ENCODE peak calls at places on chromosomes 1 and 21, in eight cellular contexts. N is neural progenitor cell; D is CD8-positive, alpha-beta T cell; T is left lung; J is lower lobe of right lung; U is dorsolateral prefrontal cortex; X is sigmoid colon; Q is prostate gland. P is an unnamed sample.

GRCh38 chr1:19645544-19646252 is 1.6 kb downstream of the NBL1 start:
- DNase-seq in X (no peak), U (no peak), J (no peak), N (peak; percentile 36), Q (no peak), D (no peak), T (no peak), P (peak; percentile 44)

GRCh38 chr1:40736085-40736531 is 44.6 kb downstream of the NFYC start:
- DNase-seq in U (no peak), T (no peak), X (no peak), D (no peak), N (peak; percentile 34), Q (no peak), J (no peak), P (peak; percentile 65)

GRCh38 chr1:18908911-18909771 is 6.8 kb upstream of the ALDH4A1 start:
- DNase-seq in U (no peak), N (no peak), D (no peak), Q (no peak), X (no peak), T (no peak), J (no peak), P (no peak)

GRCh38 chr1:93605812-93606512 is 75.7 kb downstream of the BCAR3 start:
- DNase-seq in T (no peak), X (peak; percentile 61), D (no peak), J (no peak), Q (peak; percentile 40), N (no peak), U (no peak), P (peak; percentile 92)

GRCh38 chr21:34971656-34972055 is 77.4 kb downstream of the RUNX1 start:
- DNase-seq in U (no peak), N (no peak), X (no peak), J (no peak), D (no peak), Q (no peak), T (no peak), P (peak; percentile 71)

GRCh38 chr21:33308586-33309490 is 15.9 kb upstream of the IFNAR1 start:
- DNase-seq in D (no peak), X (no peak), Q (peak; percentile 2), N (no peak), J (no peak), U (no peak), T (no peak), P (peak; percentile 72)

GRCh38 chr1:151535326-151536271 is 4.5 kb upstream of the TUFT1 start:
- DNase-seq in J (no peak), D (no peak), N (no peak), X (no peak), Q (no peak), U (no peak), T (no peak), P (no peak)

GRCh38 chr21:27532081-27532480 is 565.2 kb upstream of the ADAMTS5 start:
- DNase-seq in D (no peak), X (no peak), J (no peak), U (no peak), N (no peak), T (no peak), Q (no peak), P (no peak)

GRCh38 chr1:55164906-55165305 is 50.3 kb downstream of the USP24 start:
- DNase-seq in D (no peak), T (no peak), U (no peak), Q (no peak), N (no peak), J (no peak), X (no peak), P (no peak)

GRCh38 chr1:47507921-47508894 is 70.4 kb downstream of the FOXD2 start:
- DNase-seq in U (no peak), D (no peak), T (peak; percentile 79), Q (peak; percentile 27), X (no peak), N (peak; percentile 69), J (peak; percentile 56), P (no peak)

GRCh38 chr1:228289239-228289849 is 81.5 kb downstream of the OBSCN start:
- DNase-seq in J (peak; percentile 34), D (no peak), Q (no peak), U (no peak), X (peak; percentile 53), T (peak; percentile 48), N (no peak), P (no peak)

GRCh38 chr1:184210048-184210447 is 158.5 kb downstream of the TSEN15 start:
- DNase-seq in Q (no peak), N (no peak), X (peak; percentile 68), D (no peak), U (no peak), T (no peak), J (no peak), P (peak; percentile 96)

GRCh38 chr1:180728472-180729106 is 96.8 kb downstream of the XPR1 start:
- DNase-seq in T (no peak), U (no peak), X (no peak), J (no peak), Q (no peak), N (no peak), D (no peak), P (no peak)

GRCh38 chr1:180935326-180936109 is 22.8 kb downstream of the KIAA1614 start:
- DNase-seq in Q (no peak), U (no peak), J (no peak), X (no peak), N (peak; percentile 39), D (no peak), T (peak; percentile 78), P (no peak)

GRCh38 chr21:41399401-41399800 is 26.6 kb upstream of the MX1 start:
- DNase-seq in N (no peak), D (no peak), U (no peak), Q (no peak), T (no peak), J (no peak), X (no peak), P (no peak)

GRCh38 chr1:102970496-102971078 is 137.7 kb downstream of the COL11A1 start:
- DNase-seq in N (peak; percentile 86), U (no peak), D (no peak), X (no peak), Q (no peak), T (peak; percentile 13), J (no peak), P (peak; percentile 67)

GRCh38 chr1:89566761-89567174 is 42.1 kb downstream of the LRRC8B start:
- DNase-seq in T (peak; percentile 81), N (peak; percentile 68), U (peak; percentile 72), D (no peak), J (peak; percentile 66), X (peak; percentile 66), Q (no peak), P (no peak)

GRCh38 chr1:89609781-89610456 is 23.0 kb upstream of the LRRC8C start:
- DNase-seq in X (no peak), D (no peak), U (peak; percentile 54), J (no peak), T (peak; percentile 68), Q (no peak), N (no peak), P (no peak)

GRCh38 chr1:222073307-222073995 is 331.6 kb upstream of the DUSP10 start:
- DNase-seq in U (no peak), N (no peak), J (no peak), T (no peak), D (no peak), X (no peak), Q (no peak), P (peak; percentile 90)

GRCh38 chr1:234746798-234747196 is 136.8 kb upstream of the IRF2BP2 start:
- DNase-seq in T (no peak), Q (no peak), X (no peak), J (no peak), N (no peak), U (no peak), D (no peak), P (no peak)

GRCh38 chr1:234745844-234746797 is 136.1 kb upstream of the IRF2BP2 start:
- DNase-seq in T (no peak), U (no peak), X (no peak), J (no peak), N (peak; percentile 60), Q (no peak), D (no peak), P (peak; percentile 27)

GRCh38 chr1:234748066-234748465 is 138.1 kb upstream of the IRF2BP2 start:
- DNase-seq in U (no peak), D (no peak), Q (no peak), J (no peak), N (no peak), X (no peak), T (no peak), P (no peak)

GRCh38 chr1:234748713-234749112 is 138.7 kb upstream of the IRF2BP2 start:
- DNase-seq in U (no peak), N (no peak), D (no peak), J (no peak), X (no peak), T (no peak), Q (no peak), P (no peak)

GRCh38 chr1:234743866-234744581 is 134.0 kb upstream of the IRF2BP2 start:
- DNase-seq in N (peak; percentile 90), U (no peak), J (no peak), X (no peak), T (no peak), Q (no peak), D (no peak), P (no peak)
- H3K4me3 ChIP-seq in N (peak overlapping the region; percentile 22), U (peak overlapping the region; percentile 12), J (no peak overlapping the region), X (no peak overlapping the region), T (no peak overlapping the region), Q (no peak overlapping the region), D (no peak overlapping the region), P (peak overlapping the region; percentile 15)

GRCh38 chr1:233518344-233518743 is 95.6 kb upstream of the KCNK1 start:
- DNase-seq in N (peak; percentile 59), X (no peak), J (no peak), T (no peak), Q (no peak), D (no peak), U (no peak), P (peak; percentile 1)
- TF ChIP-seq CTCF in N (peak; percentile 77), X (peak; percentile 12), J (peak; percentile 44), T (no peak), Q (peak; percentile 38), D (no peak), U (peak; percentile 68), P (peak; percentile 44)

GRCh38 chr1:116167625-116168276 is 56.6 kb downstream of the MAB21L3 start:
- DNase-seq in X (no peak), D (no peak), N (peak; percentile 39), U (no peak), J (no peak), Q (no peak), T (peak; percentile 80), P (peak; percentile 12)
- H3K4me3 ChIP-seq in X (peak overlapping the region; percentile 54), D (peak overlapping the region; percentile 88), N (peak overlapping the region; percentile 70), U (peak overlapping the region; percentile 66), J (peak overlapping the region; percentile 63), Q (peak overlapping the region; percentile 47), T (peak overlapping the region; percentile 47), P (peak overlapping the region; percentile 60)

GRCh38 chr1:25836695-25837094 is 16.9 kb downstream of the MTFR1L start:
- DNase-seq in X (no peak), D (no peak), J (no peak), U (no peak), T (no peak), N (no peak), Q (no peak), P (no peak)

GRCh38 chr1:25833158-25833557 is 13.4 kb downstream of the MTFR1L start:
- DNase-seq in Q (no peak), J (no peak), N (no peak), T (no peak), U (no peak), D (no peak), X (no peak), P (no peak)

GRCh38 chr1:25832336-25833037 is 12.7 kb downstream of the MTFR1L start:
- DNase-seq in X (no peak), J (no peak), U (no peak), T (no peak), N (no peak), Q (no peak), D (no peak), P (no peak)

GRCh38 chr1:25834894-25835293 is 15.1 kb downstream of the MTFR1L start:
- DNase-seq in D (no peak), X (no peak), J (no peak), Q (no peak), N (no peak), U (no peak), T (no peak), P (no peak)

GRCh38 chr1:25837253-25837875 is 17.6 kb downstream of the MTFR1L start:
- DNase-seq in X (no peak), Q (no peak), T (no peak), U (no peak), J (no peak), N (peak; percentile 13), D (no peak), P (no peak)
- TF ChIP-seq CTCF in X (no peak), Q (peak; percentile 69), T (peak; percentile 18), U (peak; percentile 51), J (peak; percentile 40), N (peak; percentile 52), D (no peak), P (peak; percentile 39)

P was measured in AG10803.